ENCODE peak calls at places on chromosomes 4 and X, in eight cellular contexts. K is CD8-positive, alpha-beta T cell; V is heart left ventricle; W is fibroblast of villous mesenchyme; N is stomach; D is epithelial cell of esophagus; R is H1; Z is esophagus squamous epithelium. E is an unnamed sample.

GRCh38 chr4:89590102-89590501 is 246.9 kb downstream of the SNCA start:
- DNase-seq in D (no peak), R (no peak), K (no peak), W (no peak), Z (no peak), N (no peak), V (no peak), E (no peak)

GRCh38 chrX:150329282-150329681 is 33.8 kb upstream of the MAMLD1 start:
- DNase-seq in D (no peak), V (no peak), R (no peak), N (no peak), W (no peak), K (no peak), Z (no peak), E (no peak)

GRCh38 chr4:8679032-8679431 is 86.5 kb downstream of the CPZ start:
- DNase-seq in Z (no peak), V (no peak), N (no peak), D (no peak), W (no peak), K (no peak), R (no peak), E (no peak)

GRCh38 chr4:74109116-74109791 is 10.3 kb upstream of the CXCL2 start:
- DNase-seq in W (peak), K (no peak), Z (no peak), D (peak), N (no peak), V (peak), R (no peak), E (peak)

GRCh38 chrX:107686792-107687191 is 58.5 kb downstream of the PRPS1 start:
- DNase-seq in K (no peak), N (no peak), Z (no peak), D (no peak), R (no peak), V (no peak), W (peak), E (no peak)

GRCh38 chr4:101321481-101322042 is 25.8 kb downstream of the PPP3CA start:
- DNase-seq in N (no peak), D (peak), V (no peak), K (no peak), R (no peak), W (peak), Z (no peak), E (peak)

GRCh38 chr4:53854991-53855885 is 209.2 kb downstream of the CHIC2 start:
- DNase-seq in Z (no peak), R (no peak), K (no peak), W (peak), D (peak), V (no peak), N (no peak), E (peak)

GRCh38 chrX:3939967-3940610 is 226.6 kb upstream of the PRKX start:
- DNase-seq in W (peak), V (no peak), N (no peak), R (no peak), D (peak), K (no peak), Z (no peak), E (peak)

GRCh38 chr4:112214397-112215264 is 17.0 kb upstream of the AP1AR start:
- DNase-seq in W (peak), K (no peak), D (peak), N (no peak), Z (no peak), R (no peak), V (no peak), E (peak)

GRCh38 chr4:38099908-38100407 is 139.8 kb downstream of the PTTG2 start:
- DNase-seq in V (no peak), R (no peak), D (peak), Z (no peak), W (peak), N (no peak), K (no peak), E (peak)

GRCh38 chr4:105944535-105944934 is 49.3 kb downstream of the NPNT start:
- DNase-seq in K (no peak), Z (no peak), W (peak), N (no peak), V (no peak), D (no peak), R (no peak), E (peak)

GRCh38 chrX:9775930-9776329 is 10.3 kb upstream of the GPR143 start:
- DNase-seq in V (no peak), Z (no peak), N (no peak), R (no peak), K (no peak), W (no peak), D (no peak), E (no peak)

GRCh38 chr4:151163855-151164254 is 64.4 kb downstream of the RPS3A start:
- DNase-seq in N (no peak), V (no peak), W (no peak), Z (no peak), D (no peak), R (no peak), K (no peak), E (no peak)

GRCh38 chr4:151166662-151167061 is 67.2 kb downstream of the RPS3A start:
- DNase-seq in R (no peak), W (no peak), N (no peak), K (no peak), V (no peak), Z (no peak), D (no peak), E (no peak)

GRCh38 chr4:151169223-151169622 is 69.8 kb downstream of the RPS3A start:
- DNase-seq in K (no peak), R (no peak), N (peak), D (no peak), V (peak), Z (no peak), W (peak), E (peak)

GRCh38 chr4:151167561-151167960 is 68.1 kb downstream of the RPS3A start:
- DNase-seq in W (no peak), R (no peak), V (no peak), K (no peak), N (no peak), Z (no peak), D (no peak), E (no peak)

DNA sequence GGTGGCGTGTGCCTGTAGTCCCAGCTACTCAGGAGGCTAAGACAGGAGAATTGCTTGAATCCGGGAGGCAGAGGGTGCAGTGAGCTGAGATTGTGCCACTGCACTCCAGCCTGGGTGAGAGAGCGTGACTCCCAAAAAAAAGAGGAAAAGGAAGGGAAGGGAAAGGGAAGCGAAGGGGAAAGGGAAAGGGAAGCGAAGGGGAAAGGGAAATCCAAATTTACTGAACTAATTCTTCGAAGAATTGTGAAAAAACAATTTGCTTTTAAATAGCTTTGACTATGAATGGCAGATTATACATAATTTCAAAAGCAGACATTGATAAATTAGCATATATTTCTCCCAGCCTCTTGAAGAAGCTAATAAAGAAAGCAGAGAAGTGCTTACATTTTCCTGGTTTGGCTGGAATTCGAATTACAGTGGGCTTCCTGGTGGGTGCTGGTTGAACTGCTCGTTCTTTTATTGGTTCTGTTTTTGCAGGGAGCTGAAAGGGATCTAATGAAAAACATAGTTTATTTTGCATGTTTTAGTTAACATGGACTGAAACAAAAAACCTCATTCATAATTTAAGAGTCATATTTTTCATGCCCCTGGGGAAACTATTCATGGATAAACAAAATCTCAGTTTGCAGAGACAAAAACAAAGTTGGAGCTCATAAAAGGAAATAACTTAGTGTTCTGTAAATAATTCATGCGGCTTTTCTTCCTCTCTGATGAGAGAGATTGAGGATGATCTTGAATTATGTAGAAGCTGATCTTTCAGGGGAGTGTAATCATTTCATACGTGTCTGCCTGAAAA is 66.0 kb downstream of the RPS3A start:
- DNase-seq in K (no peak), W (peak), R (no peak), D (no peak), N (no peak), V (no peak), Z (no peak), E (no peak)
- H3K4me3 ChIP-seq in K (no peak), W (no peak), R (no peak), D (no peak), N (no peak), V (no peak), Z (no peak), E (no peak)

GRCh38 chrX:47360423-47361179 is 9.8 kb upstream of the ZNF157 start:
- DNase-seq in W (no peak), N (no peak), K (no peak), D (no peak), R (no peak), Z (no peak), V (no peak), E (no peak)
- H3K4me3 ChIP-seq in W (no peak), N (no peak), K (no peak), D (no peak), R (no peak), Z (no peak), V (no peak), E (no peak)

GRCh38 chr4:145920205-145920604 is 18.4 kb downstream of the ZNF827 start:
- DNase-seq in Z (no peak), V (no peak), N (no peak), R (no peak), K (no peak), D (peak), W (peak), E (peak)
- H3K4me3 ChIP-seq in Z (no peak), V (no peak), N (no peak), R (no peak), K (no peak), D (no peak), W (no peak), E (no peak)

GRCh38 chr4:150578745-150579470 is 3.0 kb upstream of the MAB21L2 start:
- DNase-seq in D (no peak), W (no peak), R (no peak), Z (no peak), N (no peak), V (no peak), K (no peak), E (peak)

GRCh38 chr4:150581611-150582010 is 340 bp upstream of the MAB21L2 start:
- DNase-seq in K (no peak), D (no peak), N (no peak), V (no peak), W (no peak), R (peak), Z (no peak), E (peak)

GRCh38 chr4:150579591-150580234 is 2.2 kb upstream of the MAB21L2 start:
- DNase-seq in Z (no peak), N (no peak), W (peak), D (no peak), K (no peak), V (peak), R (peak), E (peak)

GRCh38 chr4:150581206-150581605 is 745 bp upstream of the MAB21L2 start:
- DNase-seq in D (no peak), Z (no peak), N (no peak), K (no peak), R (no peak), W (no peak), V (no peak), E (no peak)

DNA sequence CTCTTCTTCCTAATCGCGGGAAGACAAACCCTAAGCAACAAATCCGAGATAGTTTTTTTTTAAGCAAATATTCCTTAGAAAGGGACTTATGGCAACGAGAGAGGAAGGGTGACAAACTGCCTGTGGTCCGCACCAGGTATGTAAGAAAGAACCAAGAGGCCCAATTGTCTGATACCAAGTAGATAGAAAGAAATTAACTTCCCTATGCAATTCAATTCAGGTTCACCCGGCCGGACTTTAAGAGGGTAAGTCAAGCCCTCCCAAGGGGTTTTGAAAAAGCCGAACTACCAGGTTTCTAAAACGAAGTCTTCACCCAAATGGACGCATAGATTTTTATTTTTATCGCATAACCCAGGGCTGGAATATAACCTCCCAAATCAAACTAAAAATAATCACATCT is 1.7 kb upstream of the MAB21L2 start:
- DNase-seq in Z (no peak), D (no peak), N (no peak), R (no peak), W (no peak), K (no peak), V (no peak), E (no peak)
- H3K4me3 ChIP-seq in Z (no peak), D (no peak), N (peak), R (peak), W (no peak), K (no peak), V (peak), E (no peak)

GRCh38 chrX:56233682-56234081 is 1.5 kb downstream of the KLF8 start:
- DNase-seq in K (no peak), R (peak), D (peak), W (peak), N (no peak), V (peak), Z (no peak), E (peak)
- H3K4me3 ChIP-seq in K (no peak), R (peak), D (peak), W (peak), N (peak), V (peak), Z (peak), E (no peak)

GRCh38 chr4:185735887-185736286 is 76.1 kb downstream of the SORBS2 start:
- DNase-seq in R (no peak), Z (no peak), K (no peak), W (no peak), D (no peak), N (no peak), V (no peak), E (no peak)

GRCh38 chr4:185737489-185738037 is 74.4 kb downstream of the SORBS2 start:
- DNase-seq in D (no peak), W (no peak), Z (no peak), R (no peak), V (no peak), N (no peak), K (no peak), E (no peak)

GRCh38 chr4:185740471-185740873 is 71.5 kb downstream of the SORBS2 start:
- DNase-seq in V (no peak), W (no peak), Z (no peak), D (no peak), N (no peak), K (no peak), R (no peak), E (peak)

GRCh38 chr4:185738851-185739250 is 73.1 kb downstream of the SORBS2 start:
- DNase-seq in W (no peak), D (peak), N (no peak), Z (no peak), K (no peak), V (no peak), R (no peak), E (peak)

DNA sequence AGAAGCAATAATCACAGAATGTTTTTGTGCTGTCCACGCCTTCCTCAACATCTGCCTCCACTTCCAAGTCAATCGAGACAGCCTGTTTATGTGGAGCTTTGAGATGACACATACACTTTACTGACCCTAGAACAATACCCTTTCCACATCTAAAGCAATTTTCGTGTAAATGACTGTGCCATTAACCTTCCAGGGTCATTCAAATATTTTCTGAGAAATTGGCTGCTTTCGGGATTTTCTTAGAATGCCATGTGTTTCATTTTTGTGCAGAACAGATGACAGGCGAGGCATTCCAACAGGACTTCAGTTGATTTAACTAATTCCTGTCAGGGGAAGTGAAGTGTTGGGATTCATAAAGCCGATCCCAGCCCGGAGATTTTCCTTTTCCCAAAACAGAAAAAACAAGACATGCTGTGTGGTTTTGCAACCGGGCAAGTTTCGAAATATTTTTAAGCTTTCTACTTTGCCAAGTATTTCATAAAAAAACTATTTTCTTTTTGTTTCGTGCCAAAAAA is 73.9 kb downstream of the SORBS2 start:
- DNase-seq in D (peak), W (peak), K (no peak), N (no peak), R (no peak), Z (no peak), V (no peak), E (peak)
- H3K4me3 ChIP-seq in D (no peak), W (peak), K (no peak), N (peak), R (no peak), Z (no peak), V (peak), E (no peak)

DNA sequence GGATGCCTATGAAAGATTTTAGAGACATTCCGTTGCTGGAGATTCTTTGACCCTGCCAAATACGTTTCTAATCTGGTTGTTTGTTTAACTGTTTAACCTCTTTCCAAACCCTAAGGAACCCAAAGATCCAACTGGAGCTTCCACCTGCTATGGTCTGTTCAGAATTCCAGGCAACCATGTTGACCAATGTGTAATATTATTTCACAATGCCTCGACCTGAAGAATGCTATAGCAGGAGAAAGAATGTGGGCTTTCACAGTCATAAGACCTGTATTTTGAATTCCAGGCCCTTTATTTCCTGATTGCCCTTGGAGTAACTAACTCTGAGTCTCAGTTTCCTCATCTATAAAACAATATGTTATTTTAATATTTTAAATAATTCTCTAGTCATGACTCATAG is 90.8 kb downstream of the COL25A1 start:
- DNase-seq in W (peak), K (no peak), D (peak), Z (no peak), N (no peak), V (no peak), R (no peak), E (peak)
- H3K4me3 ChIP-seq in W (no peak), K (no peak), D (no peak), Z (no peak), N (no peak), V (no peak), R (no peak), E (no peak)